ENCODE peak calls at places on chromosome 21, in four cellular contexts. F is H7, A is EL, H is NCI-H1417 treated with DMSO at 0.1 percent for 48 hours. I is an unnamed sample.

GRCh38 chr21:44582980-44583799 is 2.8 kb upstream of the KRTAP10-5 start:
- DNase-seq in F (no peak), A (no peak), H (peak; percentile 80), I (no peak)

GRCh38 chr21:21232320-21232719 is 234.1 kb downstream of the NCAM2 start:
- DNase-seq in F (peak; percentile 2), A (peak; percentile 36), H (peak; percentile 18), I (peak; percentile 4)

GRCh38 chr21:23936224-23936623 is 1671.1 kb downstream of the MRPL39 start:
- DNase-seq in F (peak; percentile 59), A (no peak), H (no peak), I (no peak)

GRCh38 chr21:44895859-44896258 is 22.4 kb upstream of the PTTG1IP start:
- DNase-seq in F (no peak), A (no peak), H (no peak), I (no peak)

GRCh38 chr21:44549525-44550211 is 1.6 kb downstream of the KRTAP10-2 start:
- DNase-seq in F (no peak), A (no peak), H (no peak), I (no peak)

GRCh38 chr21:34336245-34336644 is 27.6 kb upstream of the KCNE2 start:
- DNase-seq in F (no peak), A (peak; percentile 7), H (no peak), I (no peak)

GRCh38 chr21:43363506-43364260 is 63.2 kb downstream of the SIK1 start:
- DNase-seq in F (no peak), A (no peak), H (no peak), I (no peak)

GRCh38 chr21:28949318-28949717 is 43.4 kb downstream of the LTN1 start:
- DNase-seq in F (no peak), A (no peak), H (no peak), I (no peak)

GRCh38 chr21:45570826-45571601 is 28.8 kb upstream of the SLC19A1 start:
- DNase-seq in F (no peak), A (peak; percentile 74), H (no peak), I (peak; percentile 70)

GRCh38 chr21:41008971-41009370 is 159.0 kb upstream of the BACE2 start:
- DNase-seq in F (no peak), A (no peak), H (no peak), I (no peak)

GRCh38 chr21:23887709-23888303 is 1719.5 kb downstream of the MRPL39 start:
- DNase-seq in F (no peak), A (no peak), H (no peak), I (no peak)

GRCh38 chr21:32886339-32886738 is 114.8 kb upstream of the PAXBP1 start:
- DNase-seq in F (no peak), A (peak; percentile 3), H (no peak), I (no peak)

GRCh38 chr21:34693192-34693810 is 24.5 kb downstream of the CLIC6 start:
- DNase-seq in F (peak; percentile 71), A (peak; percentile 72), H (no peak), I (peak; percentile 50)

GRCh38 chr21:33261635-33262034 is 4.5 kb upstream of the IL10RB start:
- DNase-seq in F (no peak), A (peak; percentile 68), H (no peak), I (peak; percentile 62)

GRCh38 chr21:38223893-38224540 is 32.8 kb upstream of the KCNJ15 start:
- DNase-seq in F (no peak), A (no peak), H (no peak), I (peak; percentile 18)

GRCh38 chr21:16330340-16331319 is 600.8 kb downstream of the USP25 start:
- DNase-seq in F (no peak), A (peak; percentile 73), H (peak; percentile 73), I (peak; percentile 71)

GRCh38 chr21:46189213-46189958 is 5.1 kb upstream of the SPATC1L start:
- DNase-seq in F (peak; percentile 36), A (peak; percentile 52), H (no peak), I (peak; percentile 73)

GRCh38 chr21:36883532-36884486 is 82.7 kb downstream of the HLCS start:
- DNase-seq in F (no peak), A (no peak), H (no peak), I (peak; percentile 67)

GRCh38 chr21:33761104-33762036 is 119.1 kb downstream of the ITSN1 start:
- DNase-seq in F (no peak), A (peak; percentile 98), H (no peak), I (peak; percentile 95)

GRCh38 chr21:15617968-15618367 is 111.8 kb upstream of the USP25 start:
- DNase-seq in F (no peak), A (peak; percentile 86), H (no peak), I (peak; percentile 76)

GRCh38 chr21:17611414-17612022 is 1.2 kb downstream of the BTG3 start:
- DNase-seq in F (peak; percentile 66), A (peak; percentile 90), H (no peak), I (peak; percentile 90)

GRCh38 chr21:45634511-45635183 is 8.9 kb upstream of the PCBP3 start:
- DNase-seq in F (peak; percentile 50), A (no peak), H (no peak), I (peak; percentile 70)

GRCh38 chr21:34606051-34606450 is 8.9 kb downstream of the RCAN1 start:
- DNase-seq in F (no peak), A (no peak), H (no peak), I (no peak)

GRCh38 chr21:42218836-42219605 is at the start of gene ABCG1:
- DNase-seq in F (peak; percentile 98), A (no peak), H (no peak), I (no peak)

GRCh38 chr21:38269567-38269917 is 12.8 kb downstream of the KCNJ15 start:
- DNase-seq in F (no peak), A (no peak), H (no peak), I (no peak)

GRCh38 chr21:43369124-43369523 is 57.8 kb downstream of the SIK1 start:
- DNase-seq in F (no peak), A (peak; percentile 70), H (no peak), I (peak; percentile 68)

GRCh38 chr21:44304846-44305245 is 5.0 kb downstream of the PFKL start:
- DNase-seq in F (peak; percentile 89), A (peak; percentile 34), H (no peak), I (peak; percentile 9)

GRCh38 chr21:44701023-44701400 is 4.0 kb downstream of the KRTAP10-12 start:
- DNase-seq in F (no peak), A (no peak), H (no peak), I (no peak)

GRCh38 chr21:33383056-33383888 is 19.9 kb upstream of the IFNGR2 start:
- DNase-seq in F (no peak), A (peak; percentile 88), H (no peak), I (peak; percentile 91)

I was measured in brain microvascular endothelial cell.